ENCODE peak calls at places on chromosomes 4 and X, in four cellular contexts. T is colonic mucosa, A is right atrium auricular region, O is pancreas. V is an unnamed sample.

GRCh38 chr4:6834867-6835266 is 52.3 kb downstream of the KIAA0232 start:
- DNase-seq in T (no peak), A (no peak), O (no peak), V (no peak)

GRCh38 chrX:150790021-150790420 is 96.8 kb downstream of the MTMR1 start:
- DNase-seq in T (no peak), A (no peak), O (no peak), V (no peak)

GRCh38 chrX:132292753-132293152 is 73.5 kb upstream of the RAP2C start:
- DNase-seq in T (peak; percentile 24), A (no peak), O (peak; percentile 33), V (no peak)

GRCh38 chr4:159227984-159228383 is 125.1 kb downstream of the RAPGEF2 start:
- DNase-seq in T (peak; percentile 59), A (peak; percentile 89), O (peak; percentile 71), V (peak; percentile 83)

GRCh38 chrX:154468217-154468616 is 10.1 kb downstream of the PLXNA3 start:
- DNase-seq in T (no peak), A (no peak), O (no peak), V (no peak)

GRCh38 chr4:125420499-125420898 is 105.7 kb downstream of the FAT4 start:
- DNase-seq in T (no peak), A (no peak), O (no peak), V (no peak)

GRCh38 chrX:129006491-129006890 is 516.8 kb downstream of the SMARCA1 start:
- DNase-seq in T (no peak), A (no peak), O (no peak), V (no peak)

GRCh38 chrX:137547291-137547690 is 18.6 kb upstream of the ZIC3 start:
- DNase-seq in T (no peak), A (no peak), O (no peak), V (no peak)

GRCh38 chrX:44828008-44828605 is 15.7 kb upstream of the DUSP21 start:
- DNase-seq in T (no peak), A (no peak), O (no peak), V (no peak)

GRCh38 chr4:121734576-121734975 is 30.4 kb downstream of the SMIM43 start:
- DNase-seq in T (no peak), A (no peak), O (no peak), V (no peak)

GRCh38 chr4:85445058-85445639 is 29.8 kb upstream of the ARHGAP24 start:
- DNase-seq in T (no peak), A (no peak), O (no peak), V (no peak)

GRCh38 chr4:101239685-101240084 is 107.6 kb downstream of the PPP3CA start:
- DNase-seq in T (no peak), A (no peak), O (no peak), V (no peak)

GRCh38 chr4:65170768-65171514 is 499.3 kb downstream of the EPHA5 start:
- DNase-seq in T (no peak), A (no peak), O (no peak), V (no peak)

GRCh38 chr4:38982356-38983095 is 49.7 kb downstream of the TMEM156 start:
- DNase-seq in T (no peak), A (no peak), O (no peak), V (no peak)

GRCh38 chr4:165788686-165789463 is 84.2 kb upstream of the TLL1 start:
- DNase-seq in T (no peak), A (no peak), O (no peak), V (no peak)

GRCh38 chr4:26330946-26331345 is 10.1 kb downstream of the RBPJ start:
- DNase-seq in T (no peak), A (no peak), O (no peak), V (no peak)

GRCh38 chr4:125985856-125986255 is 671.1 kb downstream of the FAT4 start:
- DNase-seq in T (no peak), A (no peak), O (no peak), V (no peak)

GRCh38 chr4:164307262-164307661 is 446.7 kb upstream of the SMIM31 start:
- DNase-seq in T (no peak), A (no peak), O (no peak), V (no peak)

GRCh38 chr4:84583871-84584373 is 995 bp downstream of the CDS1 start:
- DNase-seq in T (no peak), A (no peak), O (no peak), V (no peak)

GRCh38 chr4:134465417-134465816 is 263.8 kb upstream of the PABPC4L start:
- DNase-seq in T (no peak), A (no peak), O (no peak), V (no peak)

GRCh38 chrX:45781901-45782553 is 581.4 kb upstream of the DIPK2B start:
- DNase-seq in T (no peak), A (no peak), O (no peak), V (no peak)

GRCh38 chrX:137748827-137749226 is 182.9 kb downstream of the ZIC3 start:
- DNase-seq in T (no peak), A (no peak), O (no peak), V (no peak)

GRCh38 chrX:132758778-132759177 is 199.7 kb downstream of the HS6ST2 start:
- DNase-seq in T (no peak), A (no peak), O (no peak), V (no peak)

GRCh38 chr4:78557841-78558240 is 6.3 kb downstream of the ANXA3 start:
- DNase-seq in T (no peak), A (no peak), O (no peak), V (no peak)
- H3K4me1 ChIP-seq in T (no peaks in the 10 kb centered on the region), A (peaks cover 20% of the 10 kb centered on the region), O (peaks cover 24% of the 10 kb centered on the region), V (peaks cover 29% of the 10 kb centered on the region)

GRCh38 chr4:185387957-185388356 is 7.8 kb downstream of the LRP2BP start:
- DNase-seq in T (no peak), A (no peak), O (no peak), V (no peak)

GRCh38 chr4:185384061-185384460 is 11.7 kb downstream of the LRP2BP start:
- DNase-seq in T (no peak), A (no peak), O (no peak), V (no peak)

GRCh38 chr4:185382754-185383153 is 13.0 kb downstream of the LRP2BP start:
- DNase-seq in T (no peak), A (no peak), O (no peak), V (no peak)

GRCh38 chr4:185383451-185383850 is 12.3 kb downstream of the LRP2BP start:
- DNase-seq in T (peak; percentile 56), A (no peak), O (peak; percentile 83), V (no peak)

GRCh38 chr4:185384877-185385465 is 10.8 kb downstream of the LRP2BP start:
- DNase-seq in T (peak; percentile 32), A (no peak), O (no peak), V (no peak)
- H3K27ac ChIP-seq in T (no peak overlapping the region), A (no peak overlapping the region), O (no peak overlapping the region), V (peak overlapping the region; percentile 63)

GRCh38 chr4:145097821-145098674 is at the start of the genes ABCE1 and ANAPC10:
- DNase-seq in T (peak; percentile 96), A (peak; percentile 96), O (peak; percentile 96), V (peak; percentile 96)
- H3K4me1 ChIP-seq in T (peaks cover 7% of the 10 kb centered on the region), A (peaks cover 24% of the 10 kb centered on the region), O (peaks cover 31% of the 10 kb centered on the region), V (peaks cover 3% of the 10 kb centered on the region)

GRCh38 chr4:3462321-3462789 is 751 bp upstream of the DOK7 start:
- DNase-seq in T (no peak), A (no peak), O (no peak), V (peak; percentile 22)

GRCh38 chr4:3460926-3461325 is 2.2 kb upstream of the DOK7 start:
- DNase-seq in T (no peak), A (no peak), O (no peak), V (no peak)

GRCh38 chr4:3462790-3463415 is at the start of gene DOK7:
- DNase-seq in T (peak; percentile 50), A (no peak), O (peak; percentile 48), V (peak; percentile 66)

GRCh38 chr4:3463556-3464348 is 646 bp downstream of the DOK7 start:
- DNase-seq in T (no peak), A (no peak), O (no peak), V (peak; percentile 29)

DNA sequence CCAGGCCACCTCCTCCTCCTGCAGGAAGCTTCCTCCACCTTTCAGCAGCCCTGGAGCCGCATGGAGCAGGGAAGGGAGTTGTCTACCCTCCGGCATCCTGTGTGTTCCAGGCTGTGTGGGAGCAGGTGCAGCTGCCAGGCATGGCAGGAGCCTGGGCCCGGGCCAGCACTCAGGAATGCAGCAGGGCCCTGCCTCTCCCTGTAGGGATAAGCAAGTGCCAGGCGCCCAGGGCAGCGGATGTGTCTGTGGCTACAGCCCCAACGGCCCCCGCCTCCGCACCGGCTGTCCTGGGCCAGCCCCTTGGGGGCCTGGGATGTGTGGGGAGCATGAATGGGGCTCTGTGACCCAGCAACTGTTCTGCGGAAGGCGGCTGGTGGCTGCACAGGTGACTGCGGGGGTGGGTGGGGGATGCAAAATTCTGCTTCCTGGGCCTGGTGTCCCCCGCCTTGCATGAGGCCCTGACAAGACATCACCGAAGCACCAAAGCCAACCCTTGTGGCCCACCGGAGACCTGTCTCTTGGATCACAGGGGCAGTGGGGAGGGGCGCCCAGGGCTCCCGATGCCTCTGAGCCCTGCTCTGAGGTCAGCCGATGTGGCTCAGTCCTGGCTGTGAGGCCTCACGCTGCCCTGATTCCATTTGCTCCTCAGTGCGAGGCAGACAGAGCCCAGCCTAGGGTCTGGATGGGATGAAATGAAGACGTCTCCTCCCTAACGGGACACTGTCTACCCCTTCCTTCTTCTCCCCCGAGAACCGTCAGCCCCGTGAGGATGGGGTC is 1.4 kb upstream of the DOK7 start:
- DNase-seq in T (peak; percentile 70), A (no peak), O (peak; percentile 96), V (peak; percentile 87)
- H3K27ac ChIP-seq in T (no peak overlapping the region), A (peak overlapping the region; percentile 85), O (peak overlapping the region; percentile 74), V (peak overlapping the region; percentile 98)

GRCh38 chrX:39771089-39771488 is 326.7 kb downstream of the BCOR start:
- DNase-seq in T (no peak), A (no peak), O (no peak), V (no peak)
- H3K4me1 ChIP-seq in T (no peaks in the 10 kb centered on the region), A (peaks cover 8% of the 10 kb centered on the region), O (peaks cover 22% of the 10 kb centered on the region), V (peaks cover 10% of the 10 kb centered on the region)

GRCh38 chrX:2177541-2177940 is 323.2 kb downstream of the DHRSX start:
- DNase-seq in T (no peak), A (no peak), O (no peak), V (no peak)
- H3K27ac ChIP-seq in T (no peak overlapping the region), A (no peak overlapping the region), O (no peak overlapping the region), V (no peak overlapping the region)

DNA sequence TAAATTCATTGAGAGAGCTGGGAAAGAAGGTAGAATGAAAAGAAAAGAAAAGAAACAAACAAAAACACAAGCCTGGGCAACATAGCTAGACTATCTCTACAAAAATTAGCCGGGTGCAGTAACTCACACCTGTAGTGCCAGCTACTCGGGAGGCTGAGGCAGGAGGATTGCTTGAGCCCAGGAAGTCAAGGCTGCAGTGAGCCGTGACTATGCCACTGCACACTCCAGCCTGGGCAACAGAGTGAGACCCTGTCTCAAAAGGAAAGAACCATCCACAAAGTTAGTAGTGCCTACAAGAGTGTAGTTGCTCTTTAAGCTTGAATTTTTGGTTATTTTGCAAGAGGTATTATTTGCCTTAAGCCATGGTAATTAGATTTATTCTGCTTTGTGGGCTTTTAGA is 157.7 kb downstream of the CBR4 start:
- DNase-seq in T (no peak), A (no peak), O (no peak), V (no peak)
- H3K4me1 ChIP-seq in T (no peaks in the 10 kb centered on the region), A (peaks cover 76% of the 10 kb centered on the region), O (peaks cover 3% of the 10 kb centered on the region), V (peaks cover 61% of the 10 kb centered on the region)

GRCh38 chr4:54717694-54718093 is 59.9 kb downstream of the KIT start:
- DNase-seq in T (no peak), A (no peak), O (no peak), V (no peak)
- H3K27ac ChIP-seq in T (no peak overlapping the region), A (no peak overlapping the region), O (no peak overlapping the region), V (no peak overlapping the region)

GRCh38 chr4:76200771-76201224 is 12.8 kb downstream of the SCARB2 start:
- DNase-seq in T (peak; percentile 81), A (no peak), O (peak; percentile 60), V (no peak)
- H3K4me1 ChIP-seq in T (peaks cover 52% of the 10 kb centered on the region), A (peaks cover 84% of the 10 kb centered on the region), O (peaks cover 71% of the 10 kb centered on the region), V (peaks cover 76% of the 10 kb centered on the region)

GRCh38 chr4:87037921-87038320 is 103.1 kb downstream of the AFF1 start:
- DNase-seq in T (no peak), A (no peak), O (no peak), V (no peak)
- H3K27ac ChIP-seq in T (peak overlapping the region; percentile 32), A (peak overlapping the region; percentile 86), O (no peak overlapping the region), V (peak overlapping the region; percentile 66)

V was measured in heart left ventricle.